ENCODE peak calls at places on chromosomes 1 and 21, in four cellular contexts. R is mesothelial cell of epicardium, O is natural killer cell, Q is RWPE1. G is an unnamed sample.

GRCh38 chr1:230392141-230392909 is 33.8 kb downstream of the PGBD5 start:
- DNase-seq in Q (no peak), O (no peak), R (no peak), G (no peak)

GRCh38 chr1:208132287-208132882 is 111.8 kb downstream of the PLXNA2 start:
- DNase-seq in O (peak; percentile 18), R (peak; percentile 57), Q (peak; percentile 90), G (peak; percentile 32)

GRCh38 chr1:84268346-84268745 is 33.2 kb upstream of the SAMD13 start:
- DNase-seq in O (no peak), Q (no peak), R (no peak), G (no peak)

GRCh38 chr1:29563571-29563970 is 327.2 kb downstream of the PTPRU start:
- DNase-seq in Q (no peak), R (no peak), O (no peak), G (no peak)

GRCh38 chr1:77168358-77168757 is 50.9 kb downstream of the PIGK start:
- DNase-seq in Q (no peak), R (no peak), O (no peak), G (no peak)

GRCh38 chr1:110063781-110064180 is 6.7 kb downstream of the ALX3 start:
- DNase-seq in O (no peak), R (no peak), Q (no peak), G (no peak)

GRCh38 chr1:55617416-55617980 is 402.3 kb upstream of the USP24 start:
- DNase-seq in R (no peak), O (no peak), Q (no peak), G (no peak)

GRCh38 chr21:27796106-27796505 is 829.2 kb upstream of the ADAMTS5 start:
- DNase-seq in O (no peak), Q (no peak), R (no peak), G (no peak)

GRCh38 chr1:206685749-206686485 is 1.2 kb downstream of the MAPKAPK2 start:
- DNase-seq in Q (peak; percentile 87), R (peak; percentile 46), O (peak; percentile 49), G (no peak)

GRCh38 chr1:117606608-117607261 is 887 bp downstream of the TENT5C start:
- DNase-seq in Q (no peak), R (no peak), O (peak; percentile 59), G (peak; percentile 47)

GRCh38 chr1:50860702-50861101 is 99.4 kb downstream of the FAF1 start:
- DNase-seq in O (no peak), R (no peak), Q (no peak), G (no peak)

GRCh38 chr1:162230096-162230495 is 146.6 kb downstream of the SPATA46 start:
- DNase-seq in R (no peak), O (no peak), Q (no peak), G (no peak)

GRCh38 chr1:225713281-225713680 is 60.4 kb upstream of the ENAH start:
- DNase-seq in O (no peak), R (no peak), Q (no peak), G (no peak)

GRCh38 chr1:1920608-1921458 is 1.8 kb upstream of the TMEM52 start:
- DNase-seq in R (peak; percentile 17), O (no peak), Q (no peak), G (no peak)

GRCh38 chr21:27756191-27756590 is 789.3 kb upstream of the ADAMTS5 start:
- DNase-seq in R (no peak), Q (no peak), O (no peak), G (no peak)

GRCh38 chr1:206508130-206508884 is 976 bp downstream of the RASSF5 start:
- DNase-seq in R (no peak), Q (no peak), O (no peak), G (no peak)

GRCh38 chr1:18823438-18823837 is 36.0 kb downstream of the TAS1R2 start:
- DNase-seq in R (no peak), Q (no peak), O (no peak), G (no peak)

GRCh38 chr1:150999051-150999674 is 7.5 kb downstream of the MINDY1 start:
- DNase-seq in Q (no peak), O (no peak), R (no peak), G (no peak)

GRCh38 chr1:153168686-153169085 is 18.0 kb upstream of the SPRR2G start:
- DNase-seq in Q (no peak), O (no peak), R (no peak), G (no peak)

GRCh38 chr1:2098301-2098698 is 48.1 kb downstream of the PRKCZ start:
- DNase-seq in Q (no peak), R (no peak), O (no peak), G (no peak)

GRCh38 chr1:228646717-228647522 is 88.4 kb upstream of the RHOU start:
- DNase-seq in R (no peak), O (peak; percentile 24), Q (peak; percentile 26), G (peak; percentile 41)

GRCh38 chr1:153957744-153958110 is 685 bp downstream of the CRTC2 start:
- DNase-seq in Q (no peak), R (no peak), O (no peak), G (peak; percentile 61)

GRCh38 chr1:180415985-180416633 is 86.3 kb downstream of the ACBD6 start:
- DNase-seq in O (no peak), R (no peak), Q (peak; percentile 48), G (no peak)

GRCh38 chr21:45289655-45290515 is 2.2 kb upstream of the POFUT2 start:
- DNase-seq in O (no peak), R (no peak), Q (no peak), G (peak; percentile 5)

GRCh38 chr21:44024895-44025353 is 12.8 kb downstream of the TRAPPC10 start:
- DNase-seq in Q (no peak), R (no peak), O (no peak), G (no peak)

GRCh38 chr1:183082650-183083049 is 59.4 kb downstream of the LAMC1 start:
- DNase-seq in R (no peak), Q (no peak), O (no peak), G (no peak)

GRCh38 chr1:47432071-47433036 is 5.5 kb upstream of the FOXD2 start:
- DNase-seq in R (no peak), Q (peak; percentile 58), O (peak; percentile 56), G (no peak)

GRCh38 chr1:53682369-53682685 is 56.6 kb downstream of the GLIS1 start:
- DNase-seq in R (no peak), O (no peak), Q (no peak), G (no peak)

GRCh38 chr1:12230549-12231275 is 882 bp downstream of the VPS13D start:
- DNase-seq in O (no peak), R (no peak), Q (no peak), G (no peak)

GRCh38 chr1:31443673-31444072 is 30.7 kb downstream of the SERINC2 start:
- DNase-seq in Q (no peak), R (no peak), O (no peak), G (no peak)

GRCh38 chr1:31442648-31442994 is 29.6 kb downstream of the SERINC2 start:
- DNase-seq in R (no peak), Q (no peak), O (no peak), G (no peak)

GRCh38 chr1:31444725-31445448 is 31.9 kb downstream of the SERINC2 start:
- DNase-seq in O (no peak), Q (no peak), R (no peak), G (no peak)

GRCh38 chr1:31445951-31446350 is 32.9 kb downstream of the SERINC2 start:
- DNase-seq in R (no peak), Q (no peak), O (no peak), G (no peak)

DNA sequence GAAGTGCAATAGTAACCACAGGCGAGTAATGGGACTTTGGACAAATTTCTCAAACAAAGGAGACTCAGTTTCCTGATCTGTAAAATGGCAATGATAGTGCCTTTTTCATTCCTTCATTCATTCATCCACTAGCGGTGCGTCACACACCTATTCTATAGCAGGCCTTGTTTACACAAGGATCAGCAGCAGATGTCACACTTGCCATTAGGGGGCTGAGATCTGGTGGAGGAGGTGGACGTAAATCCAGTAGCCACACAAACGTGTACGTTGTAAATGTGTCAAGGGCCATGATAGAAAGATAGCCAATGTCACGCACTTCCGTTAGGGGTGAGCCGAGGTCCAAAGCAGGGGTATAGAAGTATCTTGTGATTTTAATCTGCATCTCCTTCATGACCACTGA is 34.2 kb downstream of the SERINC2 start:
- DNase-seq in Q (no peak), O (no peak), R (no peak), G (no peak)
- TF ChIP-seq CTCF in Q (no peak), O (no peak), R (no peak), G (no peak)

GRCh38 chr21:34129039-34129891 is 55.9 kb downstream of the MRPS6 start:
- DNase-seq in Q (peak; percentile 16), O (no peak), R (no peak), G (no peak)
- TF ChIP-seq CTCF in Q (peak; percentile 45), O (no peak), R (no peak), G (no peak)

DNA sequence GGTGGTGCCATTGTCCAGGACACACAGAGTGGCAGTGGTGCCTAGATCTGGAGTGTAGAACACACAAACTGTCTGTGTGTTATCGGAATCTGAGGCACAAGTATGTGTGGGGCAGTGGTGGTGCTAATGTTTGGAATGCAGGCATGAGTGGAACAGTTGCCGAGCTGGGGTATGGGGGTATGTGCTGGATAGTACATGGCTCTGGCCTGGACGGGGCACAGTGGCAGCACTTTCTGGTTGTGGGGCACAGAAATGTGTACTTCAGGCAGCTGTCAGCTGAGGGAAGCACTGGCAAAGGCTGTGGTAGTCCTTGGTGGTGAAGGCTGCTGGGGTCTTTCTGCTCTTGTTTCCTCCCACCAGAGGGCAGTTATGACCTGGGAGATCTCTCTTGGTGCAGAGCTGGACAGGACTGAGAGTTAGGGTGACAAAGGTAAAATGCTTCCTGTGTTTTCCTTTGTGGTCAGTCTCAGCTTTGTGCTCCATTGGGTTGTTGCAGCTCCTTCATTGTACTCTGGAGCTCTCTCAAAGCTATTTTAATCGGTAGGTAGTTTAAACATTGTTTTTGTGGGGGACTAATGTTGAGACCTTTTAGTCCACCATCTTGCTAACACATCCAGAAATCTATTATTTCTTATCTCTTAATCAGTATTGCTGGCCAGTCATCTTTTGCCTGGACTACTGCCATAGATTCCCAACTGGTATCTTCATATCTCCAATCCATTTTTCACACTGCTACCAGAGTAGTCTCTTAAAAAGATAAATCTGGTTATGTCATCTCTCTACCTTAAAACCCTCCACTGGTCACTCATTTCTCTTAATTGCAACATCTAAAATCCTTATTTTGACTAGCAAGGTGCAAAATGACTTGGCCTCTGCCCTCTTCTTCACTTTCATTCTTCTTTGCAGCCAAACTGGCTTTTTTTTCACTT is 83.9 kb upstream of the NBPF4 start:
- DNase-seq in R (no peak), Q (no peak), O (no peak), G (no peak)
- TF ChIP-seq CTCF in R (no peak), Q (no peak), O (no peak), G (no peak)

GRCh38 chr1:185317034-185317885 is at the start of gene IVNS1ABP:
- DNase-seq in Q (peak; percentile 97), O (peak; percentile 92), R (peak; percentile 78), G (peak; percentile 90)
- TF ChIP-seq CTCF in Q (peak; percentile 61), O (no peak), R (no peak), G (no peak)